ENCODE peak calls at places on chromosomes 6 and 20, in six cellular contexts. F is heart right ventricle, I is pancreas, E is fibroblast of lung, O is stomach, B is sigmoid colon. R is an unnamed sample.

GRCh38 chr6:97668716-97669115 is 385.7 kb upstream of the MMS22L start:
- DNase-seq in I (no peak), O (no peak), B (no peak), E (no peak), F (no peak), R (no peak)

GRCh38 chr20:3323398-3323797 is 84.1 kb downstream of the DNAAF9 start:
- DNase-seq in I (no peak), B (no peak), E (peak), O (no peak), F (no peak), R (peak)

GRCh38 chr6:92125681-92126080 is 1293.7 kb downstream of the EPHA7 start:
- DNase-seq in I (no peak), E (no peak), O (no peak), F (no peak), B (no peak), R (no peak)

GRCh38 chr20:52801628-52802006 is 170.5 kb upstream of the TSHZ2 start:
- DNase-seq in E (no peak), I (peak), O (peak), F (no peak), B (no peak), R (no peak)

GRCh38 chr20:3420211-3420707 is 12.8 kb upstream of the DNAAF9 start:
- DNase-seq in F (no peak), E (peak), I (no peak), B (peak), O (no peak), R (peak)

GRCh38 chr20:38260378-38261053 is at the start of gene KIAA1755:
- DNase-seq in B (peak), F (peak), I (no peak), E (no peak), O (no peak), R (peak)

GRCh38 chr6:114315841-114316595 is 26.8 kb downstream of the HS3ST5 start:
- DNase-seq in O (no peak), E (no peak), B (no peak), I (no peak), F (no peak), R (no peak)

GRCh38 chr6:166476634-166477215 is 94.0 kb upstream of the MPC1 start:
- DNase-seq in B (no peak), O (no peak), E (no peak), F (no peak), I (no peak), R (no peak)

GRCh38 chr20:6637160-6637579 is 130.3 kb upstream of the BMP2 start:
- DNase-seq in O (no peak), E (no peak), B (no peak), F (no peak), I (no peak), R (no peak)

GRCh38 chr20:6641012-6641411 is 126.5 kb upstream of the BMP2 start:
- DNase-seq in F (no peak), B (no peak), E (no peak), O (no peak), I (no peak), R (no peak)

GRCh38 chr20:6632187-6632586 is 135.3 kb upstream of the BMP2 start:
- DNase-seq in F (peak), E (peak), B (no peak), O (no peak), I (no peak), R (no peak)

GRCh38 chr20:6635034-6635736 is 132.3 kb upstream of the BMP2 start:
- DNase-seq in E (peak), B (no peak), F (no peak), I (no peak), O (no peak), R (peak)

GRCh38 chr20:6636209-6637159 is 131.0 kb upstream of the BMP2 start:
- DNase-seq in E (peak), B (no peak), O (no peak), I (no peak), F (peak), R (peak)
- TF ChIP-seq CTCF in E (peak), B (peak), O (peak), I (peak), F (peak), R (peak)

GRCh38 chr20:49713779-49714712 is at the start of gene B4GALT5:
- DNase-seq in I (peak), E (peak), O (peak), F (peak), B (peak), R (peak)

GRCh38 chr20:49712918-49713778 is 530 bp downstream of the B4GALT5 start:
- DNase-seq in I (peak), E (no peak), B (peak), F (peak), O (peak), R (no peak)

GRCh38 chr20:49712118-49712517 is 1.6 kb downstream of the B4GALT5 start:
- DNase-seq in F (no peak), B (no peak), E (no peak), I (no peak), O (no peak), R (no peak)

GRCh38 chr20:49715466-49715865 is 1.8 kb upstream of the B4GALT5 start:
- DNase-seq in O (no peak), E (no peak), I (no peak), F (no peak), B (no peak), R (no peak)

DNA sequence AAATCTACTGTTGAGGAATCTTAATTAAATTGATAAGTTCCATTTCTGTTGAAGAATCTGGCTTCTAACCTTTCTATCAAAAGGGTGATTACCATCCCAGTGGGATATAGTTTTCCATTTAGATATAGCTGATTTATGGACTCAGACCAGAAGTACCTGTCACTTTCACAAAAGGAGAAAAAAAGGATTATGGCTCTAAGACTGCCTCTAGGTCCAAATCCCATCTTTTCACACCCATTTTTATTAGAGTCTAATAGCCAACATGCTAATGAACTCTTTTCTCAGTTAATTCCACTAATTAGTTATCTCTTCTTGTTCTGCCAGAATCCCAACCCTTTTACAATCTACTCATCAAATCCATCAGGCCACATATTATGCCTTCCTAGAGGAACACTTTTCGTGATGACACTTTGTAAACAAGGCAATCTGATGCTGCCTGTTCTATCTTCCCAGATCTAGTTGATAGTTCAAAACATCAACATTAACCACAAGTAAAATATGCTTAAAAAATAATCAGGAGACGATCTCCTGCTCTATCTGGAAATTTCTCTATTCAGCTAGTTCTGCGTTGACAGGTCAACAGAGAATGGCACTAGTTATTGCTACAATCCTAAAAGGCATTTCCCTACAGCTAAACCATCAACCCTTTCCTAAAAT is 2.2 kb downstream of the B4GALT5 start:
- DNase-seq in F (no peak), O (no peak), I (no peak), B (no peak), E (no peak), R (no peak)
- H3K4me3 ChIP-seq in F (peak), O (peak), I (peak), B (peak), E (no peak), R (peak)

GRCh38 chr20:29085625-29086024 is 2171.8 kb upstream of the DEFB115 start:
- DNase-seq in F (no peak), I (no peak), E (no peak), B (no peak), O (no peak), R (no peak)

DNA sequence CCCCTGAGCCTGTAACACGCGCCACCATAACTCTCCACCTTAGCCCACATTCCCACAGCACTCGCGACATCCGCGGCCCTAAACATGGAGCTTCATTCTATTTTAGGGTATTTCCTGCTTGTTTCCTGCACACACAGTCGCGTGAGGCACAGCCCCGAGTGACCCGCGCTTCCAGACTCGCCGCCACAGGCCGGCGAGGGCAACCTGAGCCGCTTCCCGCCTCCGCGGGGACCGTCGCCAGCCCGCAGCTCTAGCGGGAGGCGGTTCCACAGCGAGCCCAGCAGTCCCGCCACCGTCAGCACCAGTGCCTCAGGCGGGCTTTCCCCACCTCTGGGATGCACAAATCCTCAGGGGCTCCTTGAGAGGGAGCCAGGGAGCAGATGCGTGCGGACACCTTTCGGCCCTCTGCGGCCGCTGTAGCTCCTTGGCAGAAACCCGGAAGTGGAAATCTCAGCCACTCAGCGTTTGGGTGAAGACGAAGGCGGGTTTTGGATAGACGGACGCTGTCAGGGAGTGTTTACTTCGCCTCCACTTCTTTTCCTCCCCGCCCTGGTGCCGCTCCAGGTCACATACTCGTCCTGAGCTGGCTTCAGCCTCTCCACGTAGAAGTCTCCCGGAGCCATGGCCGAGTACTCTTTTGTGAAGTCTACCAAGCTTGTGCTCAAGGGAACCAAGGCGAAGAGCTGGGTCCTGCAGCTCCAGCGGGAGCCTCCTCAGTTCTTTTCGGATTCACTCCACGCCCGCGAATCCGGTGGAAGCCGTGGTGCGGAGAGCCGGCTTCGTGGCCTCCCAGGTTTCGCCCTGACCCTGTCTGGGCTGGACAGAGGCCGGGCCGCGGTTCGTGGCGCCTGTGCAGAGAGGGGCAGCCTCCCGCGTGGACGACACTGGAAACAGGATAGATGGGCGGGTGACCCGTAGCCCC is 2177.4 kb upstream of the DEFB115 start:
- DNase-seq in F (peak), O (no peak), B (no peak), E (peak), I (peak), R (peak)
- TF ChIP-seq CTCF in F (peak), O (no peak), B (no peak), E (no peak), I (no peak), R (no peak)

GRCh38 chr20:50146732-50147662 is 6.5 kb downstream of the PEDS1 start:
- DNase-seq in B (no peak), I (no peak), F (no peak), O (peak), E (peak), R (peak)
- H3K4me3 ChIP-seq in B (no peak), I (no peak), F (peak), O (peak), E (no peak), R (no peak)

R was measured in fibroblast of the aortic adventitia.